ENCODE peak calls at places on chromosomes 2 and 18, in six cellular contexts. T is pancreas, Y is mucosa of descending colon, L is stomach, M is right cardiac atrium, I is H9. E is an unnamed sample. For H3K4me1, the result is how much of the 10 kb centered on the place peaks cover.

GRCh38 chr2:211170843-211171242 is 614.4 kb downstream of the CPS1 start:
- DNase-seq in T (no peak), Y (no peak), L (no peak), M (no peak), I (no peak), E (no peak)

GRCh38 chr2:96113367-96113677 is 3.0 kb downstream of the ADRA2B start:
- DNase-seq in T (no peak), Y (no peak), L (no peak), M (no peak), I (no peak), E (peak)

GRCh38 chr18:63017977-63018376 is 301.6 kb downstream of the BCL2 start:
- DNase-seq in T (no peak), Y (no peak), L (no peak), M (no peak), I (no peak), E (no peak)

GRCh38 chr2:134218928-134219707 is 34.8 kb upstream of the MGAT5 start:
- DNase-seq in T (no peak), Y (peak), L (no peak), M (peak), I (no peak), E (peak)

GRCh38 chr18:79613186-79613931 is 66.2 kb upstream of the CTDP1 start:
- DNase-seq in T (no peak), Y (no peak), L (no peak), M (peak), I (no peak), E (peak)

GRCh38 chr2:15884790-15885189 is 55.6 kb upstream of the MYCN start:
- DNase-seq in T (no peak), Y (no peak), L (no peak), M (no peak), I (no peak), E (no peak)

GRCh38 chr2:48414980-48415764 is 114.8 kb upstream of the STON1 start:
- DNase-seq in T (no peak), Y (no peak), L (no peak), M (peak), I (no peak), E (peak)

GRCh38 chr2:173249661-173250641 is 104.7 kb upstream of the CDCA7 start:
- DNase-seq in T (no peak), Y (no peak), L (no peak), M (no peak), I (no peak), E (no peak)

GRCh38 chr2:119290859-119291587 is 67.4 kb downstream of the STEAP3 start:
- DNase-seq in T (peak), Y (peak), L (peak), M (peak), I (peak), E (peak)

GRCh38 chr2:207253946-207254345 is 88.2 kb upstream of the KLF7 start:
- DNase-seq in T (no peak), Y (no peak), L (no peak), M (no peak), I (no peak), E (no peak)

GRCh38 chr2:15472133-15472532 is 89.0 kb downstream of the NBAS start:
- DNase-seq in T (no peak), Y (no peak), L (no peak), M (no peak), I (no peak), E (no peak)

GRCh38 chr2:12300927-12301326 is 415.8 kb upstream of the TRIB2 start:
- DNase-seq in T (no peak), Y (no peak), L (no peak), M (no peak), I (no peak), E (no peak)

GRCh38 chr18:11324510-11324909 is 175.1 kb upstream of the PIEZO2 start:
- DNase-seq in T (no peak), Y (no peak), L (no peak), M (no peak), I (no peak), E (no peak)

GRCh38 chr2:219619235-219619634 is 8.2 kb upstream of the SLC4A3 start:
- DNase-seq in T (no peak), Y (no peak), L (no peak), M (peak), I (no peak), E (no peak)

GRCh38 chr2:220446106-220446712 is 818.8 kb downstream of the SLC4A3 start:
- DNase-seq in T (no peak), Y (no peak), L (no peak), M (no peak), I (no peak), E (no peak)

GRCh38 chr2:173282795-173283545 is 71.7 kb upstream of the CDCA7 start:
- DNase-seq in T (no peak), Y (no peak), L (no peak), M (peak), I (no peak), E (no peak)

GRCh38 chr2:205505344-205505743 is 177.0 kb upstream of the NRP2 start:
- DNase-seq in T (no peak), Y (no peak), L (no peak), M (no peak), I (no peak), E (no peak)

GRCh38 chr2:16716051-16716450 is 50.4 kb upstream of the CYRIA start:
- DNase-seq in T (no peak), Y (no peak), L (no peak), M (peak), I (no peak), E (no peak)

GRCh38 chr2:25972049-25972823 is 10.1 kb downstream of the KIF3C start:
- DNase-seq in T (no peak), Y (no peak), L (no peak), M (no peak), I (no peak), E (no peak)

GRCh38 chr18:55875330-55875933 is 287.4 kb upstream of the TCF4 start:
- DNase-seq in T (no peak), Y (no peak), L (no peak), M (no peak), I (no peak), E (no peak)

GRCh38 chr2:67571785-67572718 is 174.9 kb downstream of the ETAA1 start:
- DNase-seq in T (no peak), Y (no peak), L (no peak), M (no peak), I (no peak), E (no peak)

GRCh38 chr2:33242845-33243244 is 233.6 kb upstream of the RASGRP3 start:
- DNase-seq in T (no peak), Y (no peak), L (no peak), M (no peak), I (no peak), E (no peak)

GRCh38 chr2:100260712-100261620 is 61.3 kb downstream of the LONRF2 start:
- DNase-seq in T (no peak), Y (peak), L (peak), M (peak), I (peak), E (no peak)

GRCh38 chr18:48996901-48997463 is 46.2 kb upstream of the SMAD7 start:
- DNase-seq in T (no peak), Y (no peak), L (no peak), M (peak), I (no peak), E (peak)

GRCh38 chr2:138030459-138030858 is 66.2 kb downstream of the HNMT start:
- DNase-seq in T (no peak), Y (no peak), L (no peak), M (no peak), I (no peak), E (no peak)

GRCh38 chr2:36352024-36352398 is 3.6 kb upstream of the CRIM1 start:
- DNase-seq in T (no peak), Y (peak), L (no peak), M (no peak), I (peak), E (no peak)

GRCh38 chr2:142875010-142875409 is 2.5 kb upstream of the KYNU start:
- DNase-seq in T (no peak), Y (no peak), L (no peak), M (no peak), I (no peak), E (no peak)

GRCh38 chr18:80132196-80132812 is 23.2 kb downstream of the ADNP2 start:
- DNase-seq in T (no peak), Y (no peak), L (no peak), M (no peak), I (no peak), E (no peak)

GRCh38 chr2:209463226-209463625 is 39.4 kb downstream of the MAP2 start:
- DNase-seq in T (no peak), Y (no peak), L (no peak), M (no peak), I (no peak), E (no peak)

GRCh38 chr18:48195782-48196181 is 213.4 kb downstream of the ZBTB7C start:
- DNase-seq in T (no peak), Y (no peak), L (no peak), M (no peak), I (no peak), E (no peak)

GRCh38 chr18:44149706-44150105 is 531.0 kb upstream of the SETBP1 start:
- DNase-seq in T (no peak), Y (no peak), L (no peak), M (no peak), I (no peak), E (no peak)

GRCh38 chr18:38023871-38024270 is 458.3 kb upstream of the CELF4 start:
- DNase-seq in T (no peak), Y (no peak), L (no peak), M (no peak), I (no peak), E (no peak)

GRCh38 chr2:207854484-207855386 is 85.0 kb upstream of the FZD5 start:
- DNase-seq in T (no peak), Y (no peak), L (no peak), M (no peak), I (no peak), E (no peak)

GRCh38 chr2:18473241-18473841 is 87.1 kb downstream of the RDH14 start:
- DNase-seq in T (no peak), Y (no peak), L (no peak), M (no peak), I (no peak), E (no peak)

GRCh38 chr2:237456200-237456731 is 30.8 kb upstream of the MLPH start:
- DNase-seq in T (no peak), Y (no peak), L (no peak), M (peak), I (no peak), E (no peak)

GRCh38 chr2:212595036-212595654 is 56.5 kb upstream of the ERBB4 start:
- DNase-seq in T (no peak), Y (no peak), L (no peak), M (no peak), I (no peak), E (no peak)

GRCh38 chr2:238136820-238137537 is 1.5 kb upstream of the KLHL30 start:
- DNase-seq in T (peak), Y (no peak), L (no peak), M (peak), I (no peak), E (peak)

GRCh38 chr2:156341482-156342251 is 9.1 kb upstream of the NR4A2 start:
- DNase-seq in T (peak), Y (peak), L (peak), M (peak), I (peak), E (peak)

GRCh38 chr2:112220186-112220585 is 34.7 kb downstream of the ZC3H8 start:
- DNase-seq in T (no peak), Y (no peak), L (no peak), M (no peak), I (no peak), E (no peak)

GRCh38 chr2:112217854-112218253 is 37.0 kb downstream of the ZC3H8 start:
- DNase-seq in T (no peak), Y (no peak), L (no peak), M (no peak), I (no peak), E (no peak)

GRCh38 chr2:112220831-112221230 is 34.0 kb downstream of the ZC3H8 start:
- DNase-seq in T (no peak), Y (no peak), L (no peak), M (no peak), I (no peak), E (no peak)

DNA sequence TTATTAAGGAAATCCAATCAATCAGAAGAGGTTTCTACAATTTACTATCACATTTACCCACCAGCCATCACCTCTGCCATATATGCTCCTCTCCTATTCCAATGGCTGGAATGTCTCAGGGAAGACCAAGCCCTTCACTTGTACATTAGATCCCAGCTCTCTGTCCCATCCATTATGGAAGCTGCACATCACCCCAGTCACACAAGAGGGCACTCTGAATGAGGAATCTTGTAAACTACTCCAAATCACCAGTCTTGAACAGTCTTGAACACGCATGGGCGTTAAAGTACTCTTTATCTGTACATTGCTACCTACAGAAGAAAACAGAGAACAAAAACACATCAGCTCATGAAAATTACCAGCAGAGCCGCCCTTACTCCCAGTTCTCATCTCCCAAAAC is 38.7 kb downstream of the ZC3H8 start:
- DNase-seq in T (no peak), Y (no peak), L (no peak), M (no peak), I (no peak), E (no peak)
- H3K4me1 ChIP-seq in T (under half), Y (under half), L (under half), M (under half), I (under half), E (under half)

DNA sequence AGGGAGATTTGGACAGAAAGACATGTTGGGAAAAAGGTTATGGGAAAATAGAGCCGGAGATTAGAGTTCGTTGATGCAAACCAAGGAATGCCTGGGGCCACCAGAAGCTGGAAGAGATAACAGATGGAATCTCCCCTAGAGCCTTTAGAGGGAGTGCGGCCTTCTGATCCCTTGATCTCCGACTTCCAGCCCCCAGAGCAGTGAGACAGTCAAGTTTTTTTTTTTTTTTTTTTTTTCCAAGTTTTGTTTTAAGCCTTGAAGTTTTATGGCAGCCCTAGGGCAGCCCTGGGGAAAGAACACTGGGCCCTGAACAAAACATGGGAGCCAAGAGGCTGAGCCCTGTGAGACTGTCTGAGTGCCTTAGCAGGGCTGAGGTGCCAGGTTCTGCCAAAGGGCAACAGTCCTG is 6.5 kb downstream of the DGKD start:
- DNase-seq in T (no peak), Y (no peak), L (no peak), M (no peak), I (no peak), E (no peak)
- H3K4me1 ChIP-seq in T (under half), Y (under half), L (under half), M (under half), I (under half), E (under half)

DNA sequence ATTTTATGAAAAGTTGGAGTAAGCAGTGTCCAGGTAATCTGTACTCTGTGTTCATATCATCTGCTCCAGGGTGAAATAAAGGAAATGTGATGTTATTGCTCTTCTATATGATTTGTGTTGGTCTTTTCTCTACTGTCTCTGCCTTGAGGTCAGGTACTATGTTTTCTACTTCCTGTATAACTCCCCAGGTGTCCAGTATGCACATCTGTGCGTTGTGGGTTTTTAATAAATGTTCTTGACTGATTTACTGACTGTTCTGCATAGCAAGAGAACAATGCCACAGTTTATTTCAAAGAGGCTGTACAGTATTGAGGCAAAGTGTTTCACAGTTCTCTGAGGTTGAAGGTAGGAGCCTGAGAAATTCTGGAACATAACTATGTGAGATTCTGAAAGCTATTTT is 89.7 kb downstream of the BABAM2 start:
- DNase-seq in T (no peak), Y (no peak), L (no peak), M (no peak), I (no peak), E (no peak)
- H3K4me1 ChIP-seq in T (under half), Y (under half), L (under half), M (under half), I (under half), E (under half)

GRCh38 chr2:55012648-55013484 is 37.4 kb downstream of the RTN4 start:
- DNase-seq in T (no peak), Y (no peak), L (no peak), M (no peak), I (no peak), E (no peak)
- H3K4me1 ChIP-seq in T (half or more), Y (under half), L (under half), M (under half), I (under half), E (half or more)

GRCh38 chr2:63791387-63791786 is 50.3 kb upstream of the UGP2 start:
- DNase-seq in T (no peak), Y (no peak), L (no peak), M (no peak), I (no peak), E (no peak)
- H3K4me1 ChIP-seq in T (under half), Y (under half), L (under half), M (under half), I (under half), E (under half)

GRCh38 chr2:105797298-105797819 is 52.6 kb downstream of the NCK2 start:
- DNase-seq in T (no peak), Y (no peak), L (no peak), M (no peak), I (no peak), E (no peak)

GRCh38 chr2:105796131-105796638 is 51.5 kb downstream of the NCK2 start:
- DNase-seq in T (no peak), Y (no peak), L (no peak), M (no peak), I (no peak), E (no peak)

GRCh38 chr2:105800036-105800755 is 55.5 kb downstream of the NCK2 start:
- DNase-seq in T (no peak), Y (no peak), L (no peak), M (no peak), I (no peak), E (no peak)

GRCh38 chr2:105796791-105797190 is 52.1 kb downstream of the NCK2 start:
- DNase-seq in T (no peak), Y (no peak), L (no peak), M (no peak), I (no peak), E (no peak)

GRCh38 chr2:105798595-105798994 is 53.9 kb downstream of the NCK2 start:
- DNase-seq in T (no peak), Y (no peak), L (no peak), M (no peak), I (no peak), E (no peak)
- H3K4me1 ChIP-seq in T (under half), Y (under half), L (under half), M (under half), I (under half), E (half or more)

GRCh38 chr2:168478206-168478605 is 22.1 kb downstream of the CERS6 start:
- DNase-seq in T (no peak), Y (no peak), L (no peak), M (no peak), I (no peak), E (no peak)

GRCh38 chr2:168482245-168482644 is 26.2 kb downstream of the CERS6 start:
- DNase-seq in T (no peak), Y (no peak), L (no peak), M (no peak), I (no peak), E (no peak)

GRCh38 chr2:168482952-168483831 is 27.1 kb downstream of the CERS6 start:
- DNase-seq in T (no peak), Y (no peak), L (no peak), M (no peak), I (no peak), E (no peak)

GRCh38 chr2:168480356-168480755 is 24.3 kb downstream of the CERS6 start:
- DNase-seq in T (no peak), Y (no peak), L (no peak), M (no peak), I (no peak), E (no peak)

DNA sequence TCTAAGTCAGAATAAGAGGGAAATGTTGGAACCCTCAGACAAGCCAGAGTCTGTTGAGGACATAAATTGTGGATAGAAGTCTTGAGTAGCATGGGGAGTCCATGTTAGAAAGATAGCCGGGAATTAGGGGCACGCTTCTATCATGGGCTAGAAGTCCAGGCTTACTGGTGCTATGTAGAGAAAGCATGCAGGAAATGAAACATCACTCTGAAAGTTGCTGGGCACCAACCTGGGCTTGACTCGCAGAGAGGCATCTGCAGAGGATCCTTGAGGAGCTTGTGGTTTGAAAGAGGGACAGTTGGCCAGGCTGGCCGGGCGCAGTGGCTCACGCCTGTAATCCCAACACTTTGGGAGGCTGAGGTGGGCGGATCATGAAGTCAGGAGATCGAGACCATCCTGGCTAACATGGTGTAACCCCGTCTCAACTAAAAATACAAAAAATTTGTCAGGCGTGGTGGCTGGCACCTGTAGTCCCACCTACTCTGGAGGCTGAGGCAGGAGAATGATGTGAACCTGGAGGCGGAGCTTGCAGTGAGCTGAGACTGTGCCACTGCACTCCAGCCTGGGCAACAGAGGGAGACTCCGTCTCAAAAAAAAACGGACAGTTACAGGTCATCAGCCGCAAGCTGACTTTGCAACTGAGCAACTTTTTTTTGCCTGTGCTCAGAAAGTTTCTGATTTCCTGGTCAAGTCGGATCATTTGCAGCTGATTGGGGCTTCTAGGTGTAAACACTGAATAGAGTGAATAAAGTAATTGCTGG is 24.9 kb downstream of the CERS6 start:
- DNase-seq in T (no peak), Y (no peak), L (no peak), M (no peak), I (no peak), E (no peak)
- H3K4me1 ChIP-seq in T (under half), Y (under half), L (under half), M (under half), I (under half), E (under half)

GRCh38 chr2:226831266-226831665 is 4.6 kb upstream of the RHBDD1 start:
- DNase-seq in T (no peak), Y (no peak), L (no peak), M (no peak), I (no peak), E (no peak)
- H3K4me1 ChIP-seq in T (under half), Y (under half), L (under half), M (under half), I (under half), E (under half)

DNA sequence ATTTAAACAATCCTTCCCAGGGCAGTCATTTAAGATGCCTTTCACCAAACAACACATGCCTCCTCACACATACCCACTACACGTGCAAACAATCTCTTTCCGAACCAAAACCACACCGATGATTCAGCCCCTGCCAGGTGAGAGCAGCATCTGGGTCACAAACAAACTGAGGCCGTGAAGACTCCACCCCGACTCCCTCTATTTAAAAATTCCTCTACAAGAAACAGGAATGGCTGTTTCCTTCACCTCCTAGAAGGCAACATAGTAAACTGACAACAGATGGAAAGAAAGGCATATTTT is 8.6 kb downstream of the CYB5A start:
- DNase-seq in T (no peak), Y (no peak), L (no peak), M (no peak), I (no peak), E (no peak)
- H3K4me1 ChIP-seq in T (half or more), Y (under half), L (half or more), M (under half), I (under half), E (half or more)

E was measured in lower lobe of right lung.